ENCODE peak calls at places on chromosomes 5 and 9, in ten cellular contexts. One of them, this sample, is unnamed.

GRCh38 chr9:99075246-99075912 is 29.5 kb upstream of the TGFBR1 start:
- DNase-seq in NCI-H1694 treated with DMSO at 0.1 percent for 48 hours: no peak
- DNase-seq in activated T-cell treated with anti-CD3 and anti-CD28 coated beads for 1 hour: no peak
- DNase-seq in stimulated activated CD4-positive, alpha-beta T cell treated with anti-CD3 and anti-CD28 coated beads, Interleukin-1b, Interleukin-23, amount 100 ng/mL, for 4 hours: no peak
- DNase-seq in astrocyte: no peak
- DNase-seq in CD4-positive, alpha-beta memory T cell: no peak
- DNase-seq in GM23338: no peak
- DNase-seq in hypothalamus: no peak
- DNase-seq in lung: no peak
- DNase-seq in germinal center: no peak
- DNase-seq in this sample: no peak

GRCh38 chr5:106964102-106964501 is 706.6 kb downstream of the EFNA5 start:
- DNase-seq in CD4-positive, alpha-beta memory T cell: no peak
- DNase-seq in astrocyte: peak
- DNase-seq in lung: no peak
- DNase-seq in activated T-cell treated with anti-CD3 and anti-CD28 coated beads for 1 hour: no peak
- DNase-seq in germinal center: no peak
- DNase-seq in stimulated activated CD4-positive, alpha-beta T cell treated with anti-CD3 and anti-CD28 coated beads, Interleukin-1b, Interleukin-23, amount 100 ng/mL, for 4 hours: no peak
- DNase-seq in hypothalamus: no peak
- DNase-seq in NCI-H1694 treated with DMSO at 0.1 percent for 48 hours: no peak
- DNase-seq in GM23338: no peak
- DNase-seq in this sample: no peak

GRCh38 chr9:110025551-110026170 is 182.3 kb downstream of the C9orf152 start:
- DNase-seq in germinal center: no peak
- DNase-seq in astrocyte: no peak
- DNase-seq in stimulated activated CD4-positive, alpha-beta T cell treated with anti-CD3 and anti-CD28 coated beads, Interleukin-1b, Interleukin-23, amount 100 ng/mL, for 4 hours: no peak
- DNase-seq in CD4-positive, alpha-beta memory T cell: no peak
- DNase-seq in hypothalamus: no peak
- DNase-seq in activated T-cell treated with anti-CD3 and anti-CD28 coated beads for 1 hour: no peak
- DNase-seq in lung: no peak
- DNase-seq in NCI-H1694 treated with DMSO at 0.1 percent for 48 hours: no peak
- DNase-seq in GM23338: no peak
- DNase-seq in this sample: no peak

GRCh38 chr9:86034863-86035734 is 64.3 kb downstream of the GOLM1 start:
- DNase-seq in lung: no peak
- DNase-seq in NCI-H1694 treated with DMSO at 0.1 percent for 48 hours: peak
- DNase-seq in hypothalamus: no peak
- DNase-seq in GM23338: peak
- DNase-seq in astrocyte: peak
- DNase-seq in stimulated activated CD4-positive, alpha-beta T cell treated with anti-CD3 and anti-CD28 coated beads, Interleukin-1b, Interleukin-23, amount 100 ng/mL, for 4 hours: no peak
- DNase-seq in germinal center: peak
- DNase-seq in CD4-positive, alpha-beta memory T cell: no peak
- DNase-seq in activated T-cell treated with anti-CD3 and anti-CD28 coated beads for 1 hour: no peak
- DNase-seq in this sample: no peak

GRCh38 chr9:91211919-91212318 is 149.8 kb downstream of the AUH start:
- DNase-seq in stimulated activated CD4-positive, alpha-beta T cell treated with anti-CD3 and anti-CD28 coated beads, Interleukin-1b, Interleukin-23, amount 100 ng/mL, for 4 hours: no peak
- DNase-seq in hypothalamus: no peak
- DNase-seq in astrocyte: no peak
- DNase-seq in germinal center: no peak
- DNase-seq in lung: no peak
- DNase-seq in activated T-cell treated with anti-CD3 and anti-CD28 coated beads for 1 hour: no peak
- DNase-seq in GM23338: no peak
- DNase-seq in CD4-positive, alpha-beta memory T cell: peak
- DNase-seq in NCI-H1694 treated with DMSO at 0.1 percent for 48 hours: no peak
- DNase-seq in this sample: no peak

GRCh38 chr9:135215571-135216161 is 128.2 kb downstream of the OLFM1 start:
- DNase-seq in hypothalamus: no peak
- DNase-seq in activated T-cell treated with anti-CD3 and anti-CD28 coated beads for 1 hour: no peak
- DNase-seq in stimulated activated CD4-positive, alpha-beta T cell treated with anti-CD3 and anti-CD28 coated beads, Interleukin-1b, Interleukin-23, amount 100 ng/mL, for 4 hours: no peak
- DNase-seq in GM23338: no peak
- DNase-seq in astrocyte: peak
- DNase-seq in lung: peak
- DNase-seq in NCI-H1694 treated with DMSO at 0.1 percent for 48 hours: peak
- DNase-seq in germinal center: no peak
- DNase-seq in CD4-positive, alpha-beta memory T cell: no peak
- DNase-seq in this sample: peak

GRCh38 chr5:143968071-143968878 is 156.3 kb downstream of the HMHB1 start:
- DNase-seq in stimulated activated CD4-positive, alpha-beta T cell treated with anti-CD3 and anti-CD28 coated beads, Interleukin-1b, Interleukin-23, amount 100 ng/mL, for 4 hours: no peak
- DNase-seq in activated T-cell treated with anti-CD3 and anti-CD28 coated beads for 1 hour: no peak
- DNase-seq in NCI-H1694 treated with DMSO at 0.1 percent for 48 hours: peak
- DNase-seq in lung: no peak
- DNase-seq in GM23338: peak
- DNase-seq in hypothalamus: no peak
- DNase-seq in CD4-positive, alpha-beta memory T cell: peak
- DNase-seq in germinal center: no peak
- DNase-seq in astrocyte: peak
- DNase-seq in this sample: peak

GRCh38 chr9:93828331-93829097 is 126.6 kb downstream of the BARX1 start:
- DNase-seq in activated T-cell treated with anti-CD3 and anti-CD28 coated beads for 1 hour: no peak
- DNase-seq in germinal center: no peak
- DNase-seq in CD4-positive, alpha-beta memory T cell: no peak
- DNase-seq in lung: no peak
- DNase-seq in NCI-H1694 treated with DMSO at 0.1 percent for 48 hours: no peak
- DNase-seq in stimulated activated CD4-positive, alpha-beta T cell treated with anti-CD3 and anti-CD28 coated beads, Interleukin-1b, Interleukin-23, amount 100 ng/mL, for 4 hours: no peak
- DNase-seq in astrocyte: no peak
- DNase-seq in hypothalamus: no peak
- DNase-seq in GM23338: no peak
- DNase-seq in this sample: no peak

GRCh38 chr5:177491429-177491945 is 5.9 kb downstream of the PDLIM7 start:
- DNase-seq in stimulated activated CD4-positive, alpha-beta T cell treated with anti-CD3 and anti-CD28 coated beads, Interleukin-1b, Interleukin-23, amount 100 ng/mL, for 4 hours: no peak
- DNase-seq in GM23338: peak
- DNase-seq in germinal center: peak
- DNase-seq in lung: no peak
- DNase-seq in activated T-cell treated with anti-CD3 and anti-CD28 coated beads for 1 hour: no peak
- DNase-seq in astrocyte: no peak
- DNase-seq in NCI-H1694 treated with DMSO at 0.1 percent for 48 hours: peak
- DNase-seq in hypothalamus: no peak
- DNase-seq in CD4-positive, alpha-beta memory T cell: no peak
- DNase-seq in this sample: peak

GRCh38 chr9:89915187-89915586 is 310.4 kb downstream of the GADD45G start:
- DNase-seq in astrocyte: no peak
- DNase-seq in hypothalamus: no peak
- DNase-seq in CD4-positive, alpha-beta memory T cell: no peak
- DNase-seq in lung: no peak
- DNase-seq in activated T-cell treated with anti-CD3 and anti-CD28 coated beads for 1 hour: no peak
- DNase-seq in NCI-H1694 treated with DMSO at 0.1 percent for 48 hours: no peak
- DNase-seq in stimulated activated CD4-positive, alpha-beta T cell treated with anti-CD3 and anti-CD28 coated beads, Interleukin-1b, Interleukin-23, amount 100 ng/mL, for 4 hours: no peak
- DNase-seq in germinal center: no peak
- DNase-seq in GM23338: no peak
- DNase-seq in this sample: no peak

GRCh38 chr9:136655244-136656225 is 7.2 kb upstream of the EGFL7 start:
- DNase-seq in NCI-H1694 treated with DMSO at 0.1 percent for 48 hours: no peak
- DNase-seq in astrocyte: no peak
- DNase-seq in activated T-cell treated with anti-CD3 and anti-CD28 coated beads for 1 hour: no peak
- DNase-seq in GM23338: no peak
- DNase-seq in hypothalamus: no peak
- DNase-seq in CD4-positive, alpha-beta memory T cell: no peak
- DNase-seq in lung: no peak
- DNase-seq in germinal center: no peak
- DNase-seq in stimulated activated CD4-positive, alpha-beta T cell treated with anti-CD3 and anti-CD28 coated beads, Interleukin-1b, Interleukin-23, amount 100 ng/mL, for 4 hours: no peak
- DNase-seq in this sample: no peak

GRCh38 chr9:32348289-32348688 is 36.2 kb upstream of the ACO1 start:
- DNase-seq in stimulated activated CD4-positive, alpha-beta T cell treated with anti-CD3 and anti-CD28 coated beads, Interleukin-1b, Interleukin-23, amount 100 ng/mL, for 4 hours: no peak
- DNase-seq in activated T-cell treated with anti-CD3 and anti-CD28 coated beads for 1 hour: no peak
- DNase-seq in lung: no peak
- DNase-seq in germinal center: no peak
- DNase-seq in CD4-positive, alpha-beta memory T cell: no peak
- DNase-seq in hypothalamus: no peak
- DNase-seq in GM23338: no peak
- DNase-seq in NCI-H1694 treated with DMSO at 0.1 percent for 48 hours: no peak
- DNase-seq in astrocyte: peak
- DNase-seq in this sample: no peak

GRCh38 chr5:166980666-166981065 is 1310.8 kb upstream of the WWC1 start:
- DNase-seq in astrocyte: no peak
- DNase-seq in NCI-H1694 treated with DMSO at 0.1 percent for 48 hours: no peak
- DNase-seq in lung: no peak
- DNase-seq in CD4-positive, alpha-beta memory T cell: no peak
- DNase-seq in stimulated activated CD4-positive, alpha-beta T cell treated with anti-CD3 and anti-CD28 coated beads, Interleukin-1b, Interleukin-23, amount 100 ng/mL, for 4 hours: no peak
- DNase-seq in germinal center: no peak
- DNase-seq in hypothalamus: no peak
- DNase-seq in GM23338: no peak
- DNase-seq in activated T-cell treated with anti-CD3 and anti-CD28 coated beads for 1 hour: no peak
- DNase-seq in this sample: no peak

GRCh38 chr5:76838481-76839261 is 11.1 kb upstream of the S100Z start:
- DNase-seq in astrocyte: peak
- DNase-seq in NCI-H1694 treated with DMSO at 0.1 percent for 48 hours: no peak
- DNase-seq in hypothalamus: no peak
- DNase-seq in GM23338: no peak
- DNase-seq in activated T-cell treated with anti-CD3 and anti-CD28 coated beads for 1 hour: no peak
- DNase-seq in germinal center: no peak
- DNase-seq in CD4-positive, alpha-beta memory T cell: no peak
- DNase-seq in stimulated activated CD4-positive, alpha-beta T cell treated with anti-CD3 and anti-CD28 coated beads, Interleukin-1b, Interleukin-23, amount 100 ng/mL, for 4 hours: no peak
- DNase-seq in lung: no peak
- DNase-seq in this sample: no peak

GRCh38 chr5:149453618-149454415 is 74.7 kb upstream of the IL17B start:
- DNase-seq in stimulated activated CD4-positive, alpha-beta T cell treated with anti-CD3 and anti-CD28 coated beads, Interleukin-1b, Interleukin-23, amount 100 ng/mL, for 4 hours: no peak
- DNase-seq in germinal center: no peak
- DNase-seq in hypothalamus: no peak
- DNase-seq in lung: no peak
- DNase-seq in CD4-positive, alpha-beta memory T cell: no peak
- DNase-seq in astrocyte: no peak
- DNase-seq in GM23338: no peak
- DNase-seq in activated T-cell treated with anti-CD3 and anti-CD28 coated beads for 1 hour: no peak
- DNase-seq in NCI-H1694 treated with DMSO at 0.1 percent for 48 hours: no peak
- DNase-seq in this sample: no peak

GRCh38 chr5:180194410-180195345 is 14.3 kb downstream of the RASGEF1C start:
- DNase-seq in stimulated activated CD4-positive, alpha-beta T cell treated with anti-CD3 and anti-CD28 coated beads, Interleukin-1b, Interleukin-23, amount 100 ng/mL, for 4 hours: no peak
- DNase-seq in NCI-H1694 treated with DMSO at 0.1 percent for 48 hours: no peak
- DNase-seq in GM23338: no peak
- DNase-seq in hypothalamus: no peak
- DNase-seq in activated T-cell treated with anti-CD3 and anti-CD28 coated beads for 1 hour: no peak
- DNase-seq in germinal center: no peak
- DNase-seq in lung: no peak
- DNase-seq in CD4-positive, alpha-beta memory T cell: no peak
- DNase-seq in astrocyte: no peak
- DNase-seq in this sample: no peak

GRCh38 chr5:150278916-150279315 is 10.7 kb downstream of the CAMK2A start:
- DNase-seq in activated T-cell treated with anti-CD3 and anti-CD28 coated beads for 1 hour: no peak
- DNase-seq in germinal center: no peak
- DNase-seq in CD4-positive, alpha-beta memory T cell: no peak
- DNase-seq in GM23338: peak
- DNase-seq in hypothalamus: no peak
- DNase-seq in lung: no peak
- DNase-seq in NCI-H1694 treated with DMSO at 0.1 percent for 48 hours: no peak
- DNase-seq in astrocyte: peak
- DNase-seq in stimulated activated CD4-positive, alpha-beta T cell treated with anti-CD3 and anti-CD28 coated beads, Interleukin-1b, Interleukin-23, amount 100 ng/mL, for 4 hours: no peak
- DNase-seq in this sample: no peak

GRCh38 chr9:130624154-130624553 is 40.2 kb upstream of the PRDM12 start:
- DNase-seq in hypothalamus: no peak
- DNase-seq in GM23338: no peak
- DNase-seq in germinal center: no peak
- DNase-seq in astrocyte: no peak
- DNase-seq in stimulated activated CD4-positive, alpha-beta T cell treated with anti-CD3 and anti-CD28 coated beads, Interleukin-1b, Interleukin-23, amount 100 ng/mL, for 4 hours: no peak
- DNase-seq in lung: no peak
- DNase-seq in NCI-H1694 treated with DMSO at 0.1 percent for 48 hours: no peak
- DNase-seq in activated T-cell treated with anti-CD3 and anti-CD28 coated beads for 1 hour: no peak
- DNase-seq in CD4-positive, alpha-beta memory T cell: no peak
- DNase-seq in this sample: no peak

GRCh38 chr5:93189707-93190120 is 391.3 kb downstream of the NR2F1-AS1 start:
- DNase-seq in lung: no peak
- DNase-seq in stimulated activated CD4-positive, alpha-beta T cell treated with anti-CD3 and anti-CD28 coated beads, Interleukin-1b, Interleukin-23, amount 100 ng/mL, for 4 hours: no peak
- DNase-seq in CD4-positive, alpha-beta memory T cell: no peak
- DNase-seq in activated T-cell treated with anti-CD3 and anti-CD28 coated beads for 1 hour: no peak
- DNase-seq in germinal center: no peak
- DNase-seq in astrocyte: peak
- DNase-seq in GM23338: no peak
- DNase-seq in hypothalamus: no peak
- DNase-seq in NCI-H1694 treated with DMSO at 0.1 percent for 48 hours: no peak
- DNase-seq in this sample: no peak

GRCh38 chr5:177412603-177413233 is 3.4 kb upstream of the F12 start:
- DNase-seq in CD4-positive, alpha-beta memory T cell: peak
- DNase-seq in lung: no peak
- DNase-seq in GM23338: no peak
- DNase-seq in astrocyte: no peak
- DNase-seq in germinal center: no peak
- DNase-seq in stimulated activated CD4-positive, alpha-beta T cell treated with anti-CD3 and anti-CD28 coated beads, Interleukin-1b, Interleukin-23, amount 100 ng/mL, for 4 hours: no peak
- DNase-seq in hypothalamus: no peak
- DNase-seq in NCI-H1694 treated with DMSO at 0.1 percent for 48 hours: no peak
- DNase-seq in activated T-cell treated with anti-CD3 and anti-CD28 coated beads for 1 hour: no peak
- DNase-seq in this sample: peak

GRCh38 chr9:17519761-17520160 is 59.1 kb upstream of the SH3GL2 start:
- DNase-seq in CD4-positive, alpha-beta memory T cell: no peak
- DNase-seq in stimulated activated CD4-positive, alpha-beta T cell treated with anti-CD3 and anti-CD28 coated beads, Interleukin-1b, Interleukin-23, amount 100 ng/mL, for 4 hours: no peak
- DNase-seq in NCI-H1694 treated with DMSO at 0.1 percent for 48 hours: no peak
- DNase-seq in hypothalamus: no peak
- DNase-seq in GM23338: no peak
- DNase-seq in germinal center: no peak
- DNase-seq in lung: no peak
- DNase-seq in astrocyte: no peak
- DNase-seq in activated T-cell treated with anti-CD3 and anti-CD28 coated beads for 1 hour: no peak
- DNase-seq in this sample: no peak

GRCh38 chr5:143569722-143570567 is 166.5 kb upstream of the NR3C1 start:
- DNase-seq in CD4-positive, alpha-beta memory T cell: no peak
- DNase-seq in activated T-cell treated with anti-CD3 and anti-CD28 coated beads for 1 hour: no peak
- DNase-seq in lung: no peak
- DNase-seq in NCI-H1694 treated with DMSO at 0.1 percent for 48 hours: no peak
- DNase-seq in GM23338: no peak
- DNase-seq in astrocyte: no peak
- DNase-seq in stimulated activated CD4-positive, alpha-beta T cell treated with anti-CD3 and anti-CD28 coated beads, Interleukin-1b, Interleukin-23, amount 100 ng/mL, for 4 hours: no peak
- DNase-seq in germinal center: no peak
- DNase-seq in hypothalamus: no peak
- DNase-seq in this sample: no peak

GRCh38 chr5:172703952-172704351 is 62.9 kb downstream of the NEURL1B start:
- DNase-seq in NCI-H1694 treated with DMSO at 0.1 percent for 48 hours: no peak
- DNase-seq in hypothalamus: no peak
- DNase-seq in lung: no peak
- DNase-seq in GM23338: no peak
- DNase-seq in astrocyte: no peak
- DNase-seq in activated T-cell treated with anti-CD3 and anti-CD28 coated beads for 1 hour: no peak
- DNase-seq in stimulated activated CD4-positive, alpha-beta T cell treated with anti-CD3 and anti-CD28 coated beads, Interleukin-1b, Interleukin-23, amount 100 ng/mL, for 4 hours: no peak
- DNase-seq in germinal center: no peak
- DNase-seq in CD4-positive, alpha-beta memory T cell: no peak
- DNase-seq in this sample: no peak

GRCh38 chr9:127904888-127905728 is 5.7 kb upstream of the ST6GALNAC6 start:
- DNase-seq in lung: no peak
- DNase-seq in activated T-cell treated with anti-CD3 and anti-CD28 coated beads for 1 hour: peak
- DNase-seq in GM23338: no peak
- DNase-seq in stimulated activated CD4-positive, alpha-beta T cell treated with anti-CD3 and anti-CD28 coated beads, Interleukin-1b, Interleukin-23, amount 100 ng/mL, for 4 hours: no peak
- DNase-seq in NCI-H1694 treated with DMSO at 0.1 percent for 48 hours: no peak
- DNase-seq in astrocyte: no peak
- DNase-seq in hypothalamus: no peak
- DNase-seq in CD4-positive, alpha-beta memory T cell: peak
- DNase-seq in germinal center: peak
- DNase-seq in this sample: no peak

GRCh38 chr5:106154280-106154716 is 1516.4 kb downstream of the EFNA5 start:
- DNase-seq in activated T-cell treated with anti-CD3 and anti-CD28 coated beads for 1 hour: no peak
- DNase-seq in GM23338: no peak
- DNase-seq in NCI-H1694 treated with DMSO at 0.1 percent for 48 hours: no peak
- DNase-seq in stimulated activated CD4-positive, alpha-beta T cell treated with anti-CD3 and anti-CD28 coated beads, Interleukin-1b, Interleukin-23, amount 100 ng/mL, for 4 hours: no peak
- DNase-seq in astrocyte: no peak
- DNase-seq in hypothalamus: no peak
- DNase-seq in lung: no peak
- DNase-seq in germinal center: no peak
- DNase-seq in CD4-positive, alpha-beta memory T cell: no peak
- DNase-seq in this sample: no peak

GRCh38 chr9:98565152-98566135 is 143.3 kb downstream of the GABBR2 start:
- DNase-seq in activated T-cell treated with anti-CD3 and anti-CD28 coated beads for 1 hour: no peak
- DNase-seq in germinal center: no peak
- DNase-seq in lung: no peak
- DNase-seq in stimulated activated CD4-positive, alpha-beta T cell treated with anti-CD3 and anti-CD28 coated beads, Interleukin-1b, Interleukin-23, amount 100 ng/mL, for 4 hours: no peak
- DNase-seq in astrocyte: no peak
- DNase-seq in NCI-H1694 treated with DMSO at 0.1 percent for 48 hours: no peak
- DNase-seq in hypothalamus: no peak
- DNase-seq in GM23338: no peak
- DNase-seq in CD4-positive, alpha-beta memory T cell: no peak
- DNase-seq in this sample: no peak

This sample was measured in RPMI8226.